ENCODE peak calls at places on chromosomes 1 and 21, in five cellular contexts. B is heart left ventricle, P is SK-N-SH, J is fibroblast of lung, X is fibroblast of pulmonary artery. W is an unnamed sample.

GRCh38 chr1:89711140-89711778 is 78.3 kb downstream of the LRRC8C start:
- DNase-seq in B (no peak), P (no peak), J (no peak), X (no peak), W (no peak)

GRCh38 chr1:67853704-67854103 is 20.4 kb upstream of the GNG12 start:
- DNase-seq in B (peak; percentile 45), P (peak; percentile 77), J (peak; percentile 88), X (peak; percentile 87), W (peak; percentile 64)

GRCh38 chr1:66925944-66926343 is 1.2 kb downstream of the MIER1 start:
- DNase-seq in B (no peak), P (peak; percentile 27), J (no peak), X (no peak), W (no peak)

GRCh38 chr1:151486557-151486956 is 24.6 kb upstream of the CGN start:
- DNase-seq in B (no peak), P (no peak), J (no peak), X (no peak), W (no peak)

GRCh38 chr1:197269053-197269452 is 1.0 kb downstream of the CRB1 start:
- DNase-seq in B (no peak), P (no peak), J (no peak), X (no peak), W (no peak)

GRCh38 chr1:6030144-6030543 is 15.5 kb upstream of the KCNAB2 start:
- DNase-seq in B (no peak), P (no peak), J (no peak), X (no peak), W (no peak)

GRCh38 chr1:1004420-1004779 is 4.5 kb upstream of the HES4 start:
- DNase-seq in B (no peak), P (peak; percentile 54), J (no peak), X (no peak), W (no peak)

GRCh38 chr1:185539277-185539943 is 194.8 kb upstream of the HMCN1 start:
- DNase-seq in B (no peak), P (no peak), J (peak; percentile 53), X (no peak), W (no peak)

GRCh38 chr1:54051936-54052469 is 1.0 kb downstream of the TMEM59 start:
- DNase-seq in B (no peak), P (peak; percentile 22), J (peak; percentile 13), X (no peak), W (no peak)

GRCh38 chr1:84611796-84612195 is 37.6 kb upstream of the CTBS start:
- DNase-seq in B (no peak), P (no peak), J (peak; percentile 63), X (peak; percentile 64), W (no peak)

GRCh38 chr21:15841856-15842564 is 112.2 kb downstream of the USP25 start:
- DNase-seq in B (no peak), P (no peak), J (peak; percentile 89), X (peak; percentile 80), W (peak; percentile 19)

GRCh38 chr1:231265379-231265778 is 24.4 kb downstream of the GNPAT start:
- DNase-seq in B (no peak), P (no peak), J (no peak), X (no peak), W (no peak)

GRCh38 chr21:21268885-21269284 is 270.7 kb downstream of the NCAM2 start:
- DNase-seq in B (no peak), P (no peak), J (no peak), X (no peak), W (no peak)

GRCh38 chr1:100353073-100353801 is 931 bp downstream of the CDC14A start:
- DNase-seq in B (peak; percentile 50), P (peak; percentile 54), J (peak; percentile 6), X (no peak), W (no peak)

GRCh38 chr1:110390096-110390495 is 730 bp downstream of the SLC16A4 start:
- DNase-seq in B (peak; percentile 44), P (no peak), J (peak; percentile 85), X (peak; percentile 59), W (no peak)

GRCh38 chr21:45533731-45534571 is 8.3 kb downstream of the SLC19A1 start:
- DNase-seq in B (no peak), P (no peak), J (no peak), X (no peak), W (no peak)

GRCh38 chr1:86648255-86648654 is 56.1 kb upstream of the SH3GLB1 start:
- DNase-seq in B (no peak), P (no peak), J (peak; percentile 76), X (peak; percentile 65), W (peak; percentile 2)

GRCh38 chr21:25790122-25790951 is 55.6 kb downstream of the GABPA start:
- DNase-seq in B (no peak), P (peak; percentile 52), J (peak; percentile 28), X (peak; percentile 55), W (peak; percentile 47)

DNA sequence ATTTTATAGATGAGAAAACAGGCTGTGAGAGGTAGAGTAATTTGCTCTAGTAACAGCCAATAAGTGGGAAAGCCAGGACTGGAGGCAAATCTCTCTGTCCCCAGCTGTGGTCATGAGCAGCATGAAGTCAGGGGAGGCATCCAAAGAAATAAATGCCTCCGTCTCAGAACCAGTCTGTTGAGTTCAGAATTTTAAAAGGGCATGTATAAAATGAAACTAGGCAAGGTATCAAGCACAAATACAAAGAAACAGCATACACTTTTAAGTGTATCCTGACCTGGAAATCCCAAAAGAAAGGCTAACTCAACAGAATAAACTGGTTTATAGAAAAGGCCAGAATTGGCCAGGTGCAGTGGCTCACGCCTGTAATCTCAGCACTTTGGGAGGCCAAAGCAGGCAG is 120.0 kb upstream of the B3GALT2 start:
- DNase-seq in B (no peak), P (no peak), J (no peak), X (no peak), W (no peak)
- TF ChIP-seq CTCF in B (no peak), P (no peak), J (no peak), X (no peak), W (no peak)

GRCh38 chr21:33230518-33231324 is 983 bp downstream of the IFNAR2 start:
- DNase-seq in B (peak; percentile 72), P (peak; percentile 81), J (peak; percentile 71), X (peak; percentile 65), W (no peak)

GRCh38 chr21:33229099-33229775 is 501 bp upstream of the IFNAR2 start:
- DNase-seq in B (no peak), P (peak; percentile 21), J (no peak), X (no peak), W (no peak)

GRCh38 chr21:33229776-33230517 is at the start of gene IFNAR2:
- DNase-seq in B (peak; percentile 86), P (peak; percentile 97), J (peak; percentile 55), X (peak; percentile 53), W (no peak)

GRCh38 chr21:33232640-33233039 is 2.9 kb downstream of the IFNAR2 start:
- DNase-seq in B (no peak), P (no peak), J (no peak), X (peak; percentile 23), W (no peak)

GRCh38 chr21:33231526-33231925 is 1.8 kb downstream of the IFNAR2 start:
- DNase-seq in B (no peak), P (no peak), J (no peak), X (no peak), W (no peak)
- H3K4me3 ChIP-seq in B (peak overlapping the region; percentile 98), P (no peak overlapping the region), J (no peak overlapping the region), X (peak overlapping the region; percentile 87), W (no peak overlapping the region)

GRCh38 chr1:214213136-214213535 is 67.8 kb upstream of the SMYD2 start:
- DNase-seq in B (no peak), P (no peak), J (peak; percentile 53), X (peak; percentile 5), W (no peak)

GRCh38 chr1:214214851-214215250 is 66.1 kb upstream of the SMYD2 start:
- DNase-seq in B (no peak), P (no peak), J (no peak), X (no peak), W (no peak)

GRCh38 chr1:214205053-214205452 is 75.9 kb upstream of the SMYD2 start:
- DNase-seq in B (no peak), P (no peak), J (no peak), X (no peak), W (no peak)

GRCh38 chr1:214208525-214208924 is 72.4 kb upstream of the SMYD2 start:
- DNase-seq in B (no peak), P (no peak), J (no peak), X (no peak), W (no peak)

DNA sequence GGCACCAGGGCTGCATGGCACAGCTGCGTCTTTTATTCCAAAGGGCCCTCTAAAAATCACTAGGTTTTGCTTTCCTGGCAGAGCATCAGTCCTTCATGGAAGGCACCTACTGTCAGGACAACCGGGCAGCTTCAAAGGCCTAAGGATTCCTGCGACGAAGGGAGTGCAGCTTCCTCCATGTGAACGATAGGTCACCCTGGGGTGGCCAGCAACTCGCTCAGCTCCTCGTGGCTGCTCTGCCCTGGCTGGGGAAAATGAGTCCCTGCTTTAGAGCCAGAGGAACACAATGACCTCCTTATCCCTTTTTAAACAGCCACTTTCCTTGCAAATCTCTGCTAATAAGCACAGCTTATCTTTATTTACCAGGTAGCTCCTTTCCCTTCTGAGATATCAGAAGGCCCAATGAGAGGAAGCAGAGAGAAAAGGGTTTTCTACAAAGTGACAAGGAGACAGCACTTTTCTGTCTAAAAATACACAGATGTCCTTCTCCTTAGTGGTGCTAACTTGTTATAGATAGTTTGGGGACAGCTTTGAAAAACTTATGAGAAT is 71.6 kb upstream of the SMYD2 start:
- DNase-seq in B (no peak), P (no peak), J (no peak), X (no peak), W (no peak)
- TF ChIP-seq CTCF in B (no peak), P (no peak), J (no peak), X (no peak), W (no peak)

GRCh38 chr21:42236014-42236413 is 17.1 kb downstream of the ABCG1 start:
- DNase-seq in B (peak; percentile 50), P (no peak), J (no peak), X (no peak), W (no peak)

GRCh38 chr21:42236693-42237092 is 17.8 kb downstream of the ABCG1 start:
- DNase-seq in B (no peak), P (no peak), J (no peak), X (no peak), W (no peak)

GRCh38 chr21:42237161-42237560 is 18.2 kb downstream of the ABCG1 start:
- DNase-seq in B (no peak), P (no peak), J (no peak), X (no peak), W (no peak)

GRCh38 chr21:42238185-42238934 is 19.4 kb downstream of the ABCG1 start:
- DNase-seq in B (no peak), P (no peak), J (no peak), X (no peak), W (no peak)

DNA sequence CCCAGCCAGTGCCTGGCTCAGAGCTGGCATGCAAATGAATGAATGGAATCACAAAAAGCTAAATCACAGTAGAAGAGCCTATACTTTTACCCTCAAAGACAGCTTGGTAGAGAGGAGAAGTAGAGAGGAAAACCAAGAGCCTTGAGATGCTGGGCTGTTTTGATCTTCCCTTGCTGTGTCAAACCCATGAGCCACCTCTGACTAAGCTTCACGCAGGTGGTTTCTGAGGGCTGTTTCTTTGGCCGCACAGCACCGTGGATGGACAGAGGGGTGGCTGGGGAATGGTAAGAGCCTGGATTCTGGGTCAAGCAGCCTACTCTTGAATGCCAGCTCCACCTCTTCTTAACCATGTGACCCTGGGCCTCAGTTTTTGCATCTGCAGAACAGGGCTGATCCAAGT is 18.6 kb downstream of the ABCG1 start:
- DNase-seq in B (no peak), P (no peak), J (no peak), X (no peak), W (no peak)
- H3K4me3 ChIP-seq in B (no peak overlapping the region), P (no peak overlapping the region), J (no peak overlapping the region), X (no peak overlapping the region), W (no peak overlapping the region)

GRCh38 chr1:25809929-25810328 is 9.8 kb upstream of the MTFR1L start:
- DNase-seq in B (no peak), P (no peak), J (no peak), X (no peak), W (no peak)
- TF ChIP-seq CTCF in B (no peak), P (no peak), J (no peak), X (no peak), W (no peak)